ENCODE peak calls at places on chromosomes 4 and X, in ten cellular contexts. One of them, this sample, is unnamed.
A peak's percentile ranks its signal among the peaks of the same experiment; 100 is the strongest.

GRCh38 chrX:44914532-44915198 is 41.7 kb downstream of the KDM6A start:
- DNase-seq in AG09319: no peak
- DNase-seq in upper lobe of right lung: no peak
- DNase-seq in NCI-H1930: no peak
- DNase-seq in stomach: no peak
- DNase-seq in left cardiac atrium: no peak
- DNase-seq in lung: no peak
- DNase-seq in activated T-cell treated with anti-CD3 and anti-CD28 coated beads, Interleukin-2, amount 50 U/mL, for 72 hours: no peak
- DNase-seq in occipital lobe: no peak
- DNase-seq in HEK293T: no peak
- DNase-seq in this sample: no peak

GRCh38 chrX:97401154-97401553 is 517.4 kb downstream of the RPA4 start:
- DNase-seq in AG09319: no peak
- DNase-seq in upper lobe of right lung: no peak
- DNase-seq in NCI-H1930: no peak
- DNase-seq in stomach: no peak
- DNase-seq in left cardiac atrium: no peak
- DNase-seq in lung: no peak
- DNase-seq in activated T-cell treated with anti-CD3 and anti-CD28 coated beads, Interleukin-2, amount 50 U/mL, for 72 hours: peak; percentile 15
- DNase-seq in occipital lobe: no peak
- DNase-seq in HEK293T: no peak
- DNase-seq in this sample: no peak

GRCh38 chrX:44343412-44343942 is at the start of gene EFHC2:
- DNase-seq in AG09319: no peak
- DNase-seq in upper lobe of right lung: peak; percentile 71
- DNase-seq in NCI-H1930: no peak
- DNase-seq in stomach: peak; percentile 34
- DNase-seq in left cardiac atrium: peak; percentile 52
- DNase-seq in lung: peak; percentile 33
- DNase-seq in activated T-cell treated with anti-CD3 and anti-CD28 coated beads, Interleukin-2, amount 50 U/mL, for 72 hours: peak; percentile 45
- DNase-seq in occipital lobe: no peak
- DNase-seq in HEK293T: no peak
- DNase-seq in this sample: no peak

GRCh38 chrX:64894454-64895038 is 81.7 kb downstream of the ZC4H2 start:
- DNase-seq in AG09319: no peak
- DNase-seq in upper lobe of right lung: no peak
- DNase-seq in NCI-H1930: peak; percentile 13
- DNase-seq in stomach: peak; percentile 48
- DNase-seq in left cardiac atrium: no peak
- DNase-seq in lung: no peak
- DNase-seq in activated T-cell treated with anti-CD3 and anti-CD28 coated beads, Interleukin-2, amount 50 U/mL, for 72 hours: peak; percentile 47
- DNase-seq in occipital lobe: no peak
- DNase-seq in HEK293T: peak; percentile 50
- DNase-seq in this sample: no peak

GRCh38 chr4:125085-125820 is 952 bp downstream of the ZNF718 start:
- DNase-seq in AG09319: no peak
- DNase-seq in upper lobe of right lung: peak; percentile 73
- DNase-seq in NCI-H1930: no peak
- DNase-seq in stomach: peak; percentile 47
- DNase-seq in left cardiac atrium: peak; percentile 36
- DNase-seq in lung: peak; percentile 46
- DNase-seq in activated T-cell treated with anti-CD3 and anti-CD28 coated beads, Interleukin-2, amount 50 U/mL, for 72 hours: peak; percentile 50
- DNase-seq in occipital lobe: peak; percentile 7
- DNase-seq in HEK293T: no peak
- DNase-seq in this sample: peak; percentile 59

GRCh38 chrX:112808007-112808406 is 32.6 kb downstream of the AMOT start:
- DNase-seq in AG09319: no peak
- DNase-seq in upper lobe of right lung: no peak
- DNase-seq in NCI-H1930: no peak
- DNase-seq in stomach: no peak
- DNase-seq in left cardiac atrium: no peak
- DNase-seq in lung: no peak
- DNase-seq in activated T-cell treated with anti-CD3 and anti-CD28 coated beads, Interleukin-2, amount 50 U/mL, for 72 hours: no peak
- DNase-seq in occipital lobe: no peak
- DNase-seq in HEK293T: no peak
- DNase-seq in this sample: no peak

GRCh38 chr4:84238247-84239090 is 260.6 kb downstream of the NKX6-1 start:
- DNase-seq in AG09319: peak; percentile 8
- DNase-seq in upper lobe of right lung: no peak
- DNase-seq in NCI-H1930: no peak
- DNase-seq in stomach: no peak
- DNase-seq in left cardiac atrium: no peak
- DNase-seq in lung: no peak
- DNase-seq in activated T-cell treated with anti-CD3 and anti-CD28 coated beads, Interleukin-2, amount 50 U/mL, for 72 hours: no peak
- DNase-seq in occipital lobe: no peak
- DNase-seq in HEK293T: no peak
- DNase-seq in this sample: no peak

GRCh38 chrX:108304210-108304609 is 134.0 kb downstream of the COL4A6 start:
- DNase-seq in AG09319: no peak
- DNase-seq in upper lobe of right lung: no peak
- DNase-seq in NCI-H1930: no peak
- DNase-seq in stomach: no peak
- DNase-seq in left cardiac atrium: no peak
- DNase-seq in lung: no peak
- DNase-seq in activated T-cell treated with anti-CD3 and anti-CD28 coated beads, Interleukin-2, amount 50 U/mL, for 72 hours: no peak
- DNase-seq in occipital lobe: no peak
- DNase-seq in HEK293T: peak; percentile 56
- DNase-seq in this sample: no peak

GRCh38 chr4:15341022-15341732 is 86.7 kb upstream of the C1QTNF7 start:
- DNase-seq in AG09319: no peak
- DNase-seq in upper lobe of right lung: no peak
- DNase-seq in NCI-H1930: no peak
- DNase-seq in stomach: no peak
- DNase-seq in left cardiac atrium: no peak
- DNase-seq in lung: no peak
- DNase-seq in activated T-cell treated with anti-CD3 and anti-CD28 coated beads, Interleukin-2, amount 50 U/mL, for 72 hours: no peak
- DNase-seq in occipital lobe: no peak
- DNase-seq in HEK293T: no peak
- DNase-seq in this sample: no peak

GRCh38 chr4:18917689-18918088 is 896.1 kb upstream of the LCORL start:
- DNase-seq in AG09319: no peak
- DNase-seq in upper lobe of right lung: no peak
- DNase-seq in NCI-H1930: no peak
- DNase-seq in stomach: no peak
- DNase-seq in left cardiac atrium: no peak
- DNase-seq in lung: no peak
- DNase-seq in activated T-cell treated with anti-CD3 and anti-CD28 coated beads, Interleukin-2, amount 50 U/mL, for 72 hours: no peak
- DNase-seq in occipital lobe: no peak
- DNase-seq in HEK293T: no peak
- DNase-seq in this sample: no peak

GRCh38 chr4:57312296-57312695 is 202.1 kb upstream of the IGFBP7 start:
- DNase-seq in AG09319: no peak
- DNase-seq in upper lobe of right lung: no peak
- DNase-seq in NCI-H1930: no peak
- DNase-seq in stomach: no peak
- DNase-seq in left cardiac atrium: no peak
- DNase-seq in lung: no peak
- DNase-seq in activated T-cell treated with anti-CD3 and anti-CD28 coated beads, Interleukin-2, amount 50 U/mL, for 72 hours: no peak
- DNase-seq in occipital lobe: no peak
- DNase-seq in HEK293T: no peak
- DNase-seq in this sample: no peak

GRCh38 chrX:136708348-136708747 is 60.4 kb downstream of the CD40LG start:
- DNase-seq in AG09319: no peak
- DNase-seq in upper lobe of right lung: no peak
- DNase-seq in NCI-H1930: no peak
- DNase-seq in stomach: no peak
- DNase-seq in left cardiac atrium: no peak
- DNase-seq in lung: no peak
- DNase-seq in activated T-cell treated with anti-CD3 and anti-CD28 coated beads, Interleukin-2, amount 50 U/mL, for 72 hours: no peak
- DNase-seq in occipital lobe: no peak
- DNase-seq in HEK293T: no peak
- DNase-seq in this sample: no peak

GRCh38 chrX:15495801-15496200 is 2.7 kb upstream of the PIR start:
- DNase-seq in AG09319: no peak
- DNase-seq in upper lobe of right lung: no peak
- DNase-seq in NCI-H1930: no peak
- DNase-seq in stomach: no peak
- DNase-seq in left cardiac atrium: no peak
- DNase-seq in lung: no peak
- DNase-seq in activated T-cell treated with anti-CD3 and anti-CD28 coated beads, Interleukin-2, amount 50 U/mL, for 72 hours: no peak
- DNase-seq in occipital lobe: no peak
- DNase-seq in HEK293T: no peak
- DNase-seq in this sample: no peak

GRCh38 chr4:15784959-15785634 is 7.0 kb downstream of the CD38 start:
- DNase-seq in AG09319: no peak
- DNase-seq in upper lobe of right lung: no peak
- DNase-seq in NCI-H1930: no peak
- DNase-seq in stomach: no peak
- DNase-seq in left cardiac atrium: no peak
- DNase-seq in lung: no peak
- DNase-seq in activated T-cell treated with anti-CD3 and anti-CD28 coated beads, Interleukin-2, amount 50 U/mL, for 72 hours: no peak
- DNase-seq in occipital lobe: no peak
- DNase-seq in HEK293T: no peak
- DNase-seq in this sample: no peak

GRCh38 chr4:6782846-6783110 is 251 bp downstream of the KIAA0232 start:
- DNase-seq in AG09319: no peak
- DNase-seq in upper lobe of right lung: no peak
- DNase-seq in NCI-H1930: no peak
- DNase-seq in stomach: no peak
- DNase-seq in left cardiac atrium: no peak
- DNase-seq in lung: no peak
- DNase-seq in activated T-cell treated with anti-CD3 and anti-CD28 coated beads, Interleukin-2, amount 50 U/mL, for 72 hours: no peak
- DNase-seq in occipital lobe: no peak
- DNase-seq in HEK293T: no peak
- DNase-seq in this sample: no peak

GRCh38 chrX:153687121-153688039 is at the start of gene SLC6A8:
- DNase-seq in AG09319: peak; percentile 15
- DNase-seq in upper lobe of right lung: peak; percentile 80
- DNase-seq in NCI-H1930: peak; percentile 37
- DNase-seq in stomach: peak; percentile 74
- DNase-seq in left cardiac atrium: peak; percentile 80
- DNase-seq in lung: peak; percentile 50
- DNase-seq in activated T-cell treated with anti-CD3 and anti-CD28 coated beads, Interleukin-2, amount 50 U/mL, for 72 hours: peak; percentile 33
- DNase-seq in occipital lobe: peak; percentile 53
- DNase-seq in HEK293T: peak; percentile 75
- DNase-seq in this sample: peak; percentile 68

GRCh38 chr4:172786039-172786792 is 382.4 kb upstream of the GALNT7 start:
- DNase-seq in AG09319: no peak
- DNase-seq in upper lobe of right lung: no peak
- DNase-seq in NCI-H1930: no peak
- DNase-seq in stomach: peak; percentile 27
- DNase-seq in left cardiac atrium: no peak
- DNase-seq in lung: no peak
- DNase-seq in activated T-cell treated with anti-CD3 and anti-CD28 coated beads, Interleukin-2, amount 50 U/mL, for 72 hours: no peak
- DNase-seq in occipital lobe: no peak
- DNase-seq in HEK293T: no peak
- DNase-seq in this sample: no peak

GRCh38 chr4:8237256-8237989 is 32.1 kb upstream of the HTRA3 start:
- DNase-seq in AG09319: no peak
- DNase-seq in upper lobe of right lung: no peak
- DNase-seq in NCI-H1930: no peak
- DNase-seq in stomach: no peak
- DNase-seq in left cardiac atrium: no peak
- DNase-seq in lung: no peak
- DNase-seq in activated T-cell treated with anti-CD3 and anti-CD28 coated beads, Interleukin-2, amount 50 U/mL, for 72 hours: no peak
- DNase-seq in occipital lobe: no peak
- DNase-seq in HEK293T: no peak
- DNase-seq in this sample: no peak

GRCh38 chr4:102564399-102564921 is 63.3 kb downstream of the NFKB1 start:
- DNase-seq in AG09319: no peak
- DNase-seq in upper lobe of right lung: no peak
- DNase-seq in NCI-H1930: no peak
- DNase-seq in stomach: no peak
- DNase-seq in left cardiac atrium: no peak
- DNase-seq in lung: no peak
- DNase-seq in activated T-cell treated with anti-CD3 and anti-CD28 coated beads, Interleukin-2, amount 50 U/mL, for 72 hours: peak; percentile 54
- DNase-seq in occipital lobe: no peak
- DNase-seq in HEK293T: no peak
- DNase-seq in this sample: no peak

GRCh38 chr4:18733956-18734872 is 712.7 kb upstream of the LCORL start:
- DNase-seq in AG09319: no peak
- DNase-seq in upper lobe of right lung: no peak
- DNase-seq in NCI-H1930: no peak
- DNase-seq in stomach: no peak
- DNase-seq in left cardiac atrium: peak; percentile 17
- DNase-seq in lung: no peak
- DNase-seq in activated T-cell treated with anti-CD3 and anti-CD28 coated beads, Interleukin-2, amount 50 U/mL, for 72 hours: no peak
- DNase-seq in occipital lobe: no peak
- DNase-seq in HEK293T: no peak
- DNase-seq in this sample: no peak

GRCh38 chr4:128241425-128241913 is 46.1 kb downstream of the PGRMC2 start:
- DNase-seq in AG09319: peak; percentile 91
- DNase-seq in upper lobe of right lung: no peak
- DNase-seq in NCI-H1930: no peak
- DNase-seq in stomach: no peak
- DNase-seq in left cardiac atrium: no peak
- DNase-seq in lung: no peak
- DNase-seq in activated T-cell treated with anti-CD3 and anti-CD28 coated beads, Interleukin-2, amount 50 U/mL, for 72 hours: no peak
- DNase-seq in occipital lobe: no peak
- DNase-seq in HEK293T: no peak
- DNase-seq in this sample: no peak

GRCh38 chr4:151537726-151538125 is 128.8 kb downstream of the FHIP1A start:
- DNase-seq in AG09319: no peak
- DNase-seq in upper lobe of right lung: no peak
- DNase-seq in NCI-H1930: no peak
- DNase-seq in stomach: no peak
- DNase-seq in left cardiac atrium: no peak
- DNase-seq in lung: no peak
- DNase-seq in activated T-cell treated with anti-CD3 and anti-CD28 coated beads, Interleukin-2, amount 50 U/mL, for 72 hours: no peak
- DNase-seq in occipital lobe: no peak
- DNase-seq in HEK293T: no peak
- DNase-seq in this sample: no peak

GRCh38 chr4:110816367-110816766 is 193.5 kb upstream of the PITX2 start:
- DNase-seq in AG09319: no peak
- DNase-seq in upper lobe of right lung: no peak
- DNase-seq in NCI-H1930: no peak
- DNase-seq in stomach: no peak
- DNase-seq in left cardiac atrium: no peak
- DNase-seq in lung: no peak
- DNase-seq in activated T-cell treated with anti-CD3 and anti-CD28 coated beads, Interleukin-2, amount 50 U/mL, for 72 hours: no peak
- DNase-seq in occipital lobe: no peak
- DNase-seq in HEK293T: no peak
- DNase-seq in this sample: no peak

GRCh38 chr4:108559067-108559793 is 61.1 kb upstream of the RPL34 start:
- DNase-seq in AG09319: no peak
- DNase-seq in upper lobe of right lung: no peak
- DNase-seq in NCI-H1930: no peak
- DNase-seq in stomach: no peak
- DNase-seq in left cardiac atrium: peak; percentile 32
- DNase-seq in lung: no peak
- DNase-seq in activated T-cell treated with anti-CD3 and anti-CD28 coated beads, Interleukin-2, amount 50 U/mL, for 72 hours: no peak
- DNase-seq in occipital lobe: no peak
- DNase-seq in HEK293T: no peak
- DNase-seq in this sample: no peak

GRCh38 chr4:110631582-110632505 is 9.0 kb upstream of the PITX2 start:
- DNase-seq in AG09319: peak; percentile 57
- DNase-seq in upper lobe of right lung: peak; percentile 84
- DNase-seq in NCI-H1930: no peak
- DNase-seq in stomach: peak; percentile 74
- DNase-seq in left cardiac atrium: peak; percentile 76
- DNase-seq in lung: peak; percentile 71
- DNase-seq in activated T-cell treated with anti-CD3 and anti-CD28 coated beads, Interleukin-2, amount 50 U/mL, for 72 hours: peak; percentile 68
- DNase-seq in occipital lobe: peak; percentile 21
- DNase-seq in HEK293T: no peak
- DNase-seq in this sample: no peak

GRCh38 chrX:71053217-71053621 is 14.9 kb downstream of the SNX12 start:
- DNase-seq in AG09319: no peak
- DNase-seq in upper lobe of right lung: no peak
- DNase-seq in NCI-H1930: no peak
- DNase-seq in stomach: no peak
- DNase-seq in left cardiac atrium: peak; percentile 31
- DNase-seq in lung: no peak
- DNase-seq in activated T-cell treated with anti-CD3 and anti-CD28 coated beads, Interleukin-2, amount 50 U/mL, for 72 hours: no peak
- DNase-seq in occipital lobe: no peak
- DNase-seq in HEK293T: no peak
- DNase-seq in this sample: no peak

GRCh38 chrX:19689170-19689814 is 174.0 kb upstream of the MAP3K15 start:
- DNase-seq in AG09319: no peak
- DNase-seq in upper lobe of right lung: no peak
- DNase-seq in NCI-H1930: no peak
- DNase-seq in stomach: no peak
- DNase-seq in left cardiac atrium: no peak
- DNase-seq in lung: no peak
- DNase-seq in activated T-cell treated with anti-CD3 and anti-CD28 coated beads, Interleukin-2, amount 50 U/mL, for 72 hours: no peak
- DNase-seq in occipital lobe: no peak
- DNase-seq in HEK293T: no peak
- DNase-seq in this sample: no peak

GRCh38 chr4:71186566-71187398 is 152.0 kb upstream of the SLC4A4 start:
- DNase-seq in AG09319: no peak
- DNase-seq in upper lobe of right lung: peak; percentile 84
- DNase-seq in NCI-H1930: no peak
- DNase-seq in stomach: peak; percentile 71
- DNase-seq in left cardiac atrium: peak; percentile 59
- DNase-seq in lung: peak; percentile 56
- DNase-seq in activated T-cell treated with anti-CD3 and anti-CD28 coated beads, Interleukin-2, amount 50 U/mL, for 72 hours: peak; percentile 38
- DNase-seq in occipital lobe: peak; percentile 8
- DNase-seq in HEK293T: peak; percentile 72
- DNase-seq in this sample: no peak